ENCODE peak calls at places on chromosomes 11 and 22, in eight cellular contexts. L is upper lobe of left lung, D is fibroblast of lung, G is ovary, I is left ventricle myocardium inferior, R is heart left ventricle, Z is stomach, O is right lobe of liver. H is an unnamed sample.

GRCh38 chr11:46948378-46949131 is 12.0 kb downstream of the CSTPP1 start:
- DNase-seq in R (no peak), D (peak), G (no peak), Z (no peak), I (no peak), L (no peak), O (no peak), H (no peak)

GRCh38 chr22:46846154-46846831 is 83.8 kb downstream of the TBC1D22A start:
- DNase-seq in G (no peak), Z (no peak), R (no peak), O (no peak), L (no peak), D (peak), I (no peak), H (no peak)

GRCh38 chr22:39545310-39546063 is 12.9 kb upstream of the RPS19BP1 start:
- DNase-seq in G (no peak), R (no peak), I (no peak), Z (no peak), L (peak), D (no peak), O (no peak), H (peak)

GRCh38 chr11:71934213-71934612 is 5.4 kb downstream of the RNF121 start:
- DNase-seq in L (no peak), R (no peak), I (no peak), O (no peak), D (no peak), G (no peak), Z (no peak), H (no peak)

GRCh38 chr11:102600666-102601065 is 24.5 kb downstream of the MMP20 start:
- DNase-seq in Z (no peak), L (no peak), O (no peak), I (no peak), R (no peak), D (no peak), G (no peak), H (no peak)

GRCh38 chr11:81869337-81870065 is 864.2 kb downstream of the FAM181B start:
- DNase-seq in D (peak), Z (peak), L (no peak), I (no peak), G (no peak), R (no peak), O (no peak), H (no peak)

GRCh38 chr11:3133456-3134217 is 31.5 kb downstream of the OSBPL5 start:
- DNase-seq in L (peak), I (peak), R (peak), G (no peak), Z (no peak), O (peak), D (no peak), H (no peak)

GRCh38 chr11:44537679-44538078 is 27.8 kb upstream of the CD82 start:
- DNase-seq in D (no peak), L (no peak), O (no peak), G (no peak), I (no peak), Z (no peak), R (no peak), H (no peak)

GRCh38 chr11:58628446-58628845 is 6.0 kb downstream of the CNTF start:
- DNase-seq in L (no peak), G (no peak), Z (no peak), R (peak), I (peak), D (peak), O (no peak), H (no peak)

GRCh38 chr11:36300651-36301050 is 4.6 kb downstream of the PRR5L start:
- DNase-seq in G (peak), L (peak), D (peak), I (peak), R (peak), Z (peak), O (peak), H (peak)

GRCh38 chr11:64232182-64233018 is 2.0 kb upstream of the VEGFB start:
- DNase-seq in O (no peak), G (no peak), I (no peak), D (no peak), R (peak), L (peak), Z (no peak), H (peak)

GRCh38 chr11:74001822-74002286 is 7.0 kb downstream of the UCP3 start:
- DNase-seq in D (no peak), L (no peak), G (no peak), O (no peak), I (no peak), R (no peak), Z (no peak), H (no peak)

GRCh38 chr11:125428486-125429173 is 67.4 kb downstream of the FEZ1 start:
- DNase-seq in I (no peak), Z (no peak), D (no peak), L (no peak), O (no peak), G (no peak), R (no peak), H (no peak)

GRCh38 chr11:105230586-105230985 is 91.0 kb upstream of the CARD18 start:
- DNase-seq in L (no peak), D (no peak), I (no peak), Z (no peak), G (no peak), O (no peak), R (no peak), H (no peak)

GRCh38 chr11:117391181-117391580 is 63.5 kb downstream of the CEP164 start:
- DNase-seq in O (no peak), R (no peak), Z (no peak), G (no peak), L (no peak), D (no peak), I (no peak), H (no peak)

GRCh38 chr11:75792127-75792731 is 22.8 kb upstream of the UVRAG start:
- DNase-seq in D (no peak), I (no peak), R (no peak), G (no peak), Z (no peak), O (peak), L (no peak), H (no peak)

GRCh38 chr22:19998232-19998951 is 18.2 kb downstream of the ARVCF start:
- DNase-seq in O (no peak), R (no peak), L (peak), D (no peak), I (no peak), Z (no peak), G (no peak), H (no peak)

GRCh38 chr22:19996694-19997384 is 19.8 kb downstream of the ARVCF start:
- DNase-seq in O (no peak), G (no peak), I (no peak), Z (no peak), L (peak), R (no peak), D (no peak), H (no peak)

GRCh38 chr22:19995611-19996339 is 20.8 kb downstream of the ARVCF start:
- DNase-seq in G (no peak), O (no peak), R (no peak), D (peak), I (no peak), Z (no peak), L (peak), H (peak)

GRCh38 chr22:19998991-19999820 is 17.4 kb downstream of the ARVCF start:
- DNase-seq in I (no peak), L (peak), G (no peak), O (no peak), D (peak), Z (no peak), R (no peak), H (no peak)

GRCh38 chr22:19997561-19998231 is 18.9 kb downstream of the ARVCF start:
- DNase-seq in O (no peak), R (no peak), L (peak), Z (no peak), D (no peak), G (no peak), I (no peak), H (no peak)
- H3K4me3 ChIP-seq in O (no peak), R (no peak), L (no peak), Z (no peak), D (no peak), G (no peak), I (no peak), H (no peak)

GRCh38 chr22:45554040-45554406 is 51.3 kb downstream of the FBLN1 start:
- DNase-seq in O (no peak), I (no peak), L (no peak), Z (no peak), D (no peak), R (no peak), G (peak), H (no peak)
- TF ChIP-seq CTCF in O (peak), I (peak), L (no peak), Z (no peak), D (no peak), R (no peak), G (peak), H (no peak)

GRCh38 chr11:123301696-123302400 is 106.8 kb upstream of the CLMP start:
- DNase-seq in R (peak), D (peak), O (peak), I (peak), Z (peak), G (peak), L (peak), H (peak)

GRCh38 chr11:123302751-123303195 is 107.7 kb upstream of the CLMP start:
- DNase-seq in G (no peak), I (no peak), R (no peak), D (peak), Z (no peak), L (no peak), O (no peak), H (no peak)

GRCh38 chr11:123298488-123299447 is 103.7 kb upstream of the CLMP start:
- DNase-seq in R (no peak), G (no peak), Z (no peak), D (no peak), I (no peak), O (no peak), L (peak), H (no peak)

GRCh38 chr11:123299721-123300120 is 104.7 kb upstream of the CLMP start:
- DNase-seq in G (no peak), D (no peak), R (peak), L (no peak), I (peak), O (no peak), Z (no peak), H (no peak)

DNA sequence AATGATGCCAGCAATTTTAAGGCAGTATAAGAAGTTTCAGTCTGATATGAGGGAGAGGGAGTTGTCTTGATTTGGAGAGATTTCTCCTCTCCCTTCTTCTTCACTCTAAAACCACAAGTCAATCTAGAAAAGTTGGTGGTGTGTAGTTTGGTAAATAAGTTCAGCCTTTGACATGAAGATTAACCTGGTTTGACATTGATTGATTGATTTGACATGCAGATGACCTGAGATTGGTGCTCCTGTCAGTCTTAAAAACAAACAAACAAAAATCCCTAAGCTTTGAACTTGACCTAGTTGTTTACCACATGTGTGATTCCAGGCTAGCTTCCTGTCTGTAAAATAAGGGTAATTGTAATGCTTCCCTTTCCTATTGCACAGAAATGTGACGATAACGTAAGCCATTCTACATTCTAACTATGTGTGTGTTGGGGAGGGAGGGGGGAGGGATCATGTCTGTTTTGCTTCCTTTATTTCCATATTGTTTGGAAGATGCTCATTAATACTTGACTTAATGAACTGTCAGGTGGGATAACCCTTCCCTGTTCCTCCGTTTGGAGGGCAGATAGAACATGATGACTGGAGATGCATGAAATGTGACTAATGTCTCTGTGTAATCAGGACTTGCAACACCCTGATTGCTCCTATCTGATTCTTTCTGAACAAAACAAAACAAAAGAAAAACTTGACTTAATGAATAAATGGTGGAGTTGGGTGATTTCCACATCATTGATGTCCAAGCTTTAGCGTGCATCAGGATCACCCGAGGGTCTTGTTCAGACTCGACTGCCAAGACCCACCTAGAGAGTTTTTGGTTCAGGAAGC is 106.0 kb upstream of the CLMP start:
- DNase-seq in L (no peak), R (no peak), Z (no peak), G (no peak), O (no peak), I (no peak), D (peak), H (no peak)
- H3K4me3 ChIP-seq in L (peak), R (no peak), Z (peak), G (peak), O (no peak), I (peak), D (peak), H (peak)

DNA sequence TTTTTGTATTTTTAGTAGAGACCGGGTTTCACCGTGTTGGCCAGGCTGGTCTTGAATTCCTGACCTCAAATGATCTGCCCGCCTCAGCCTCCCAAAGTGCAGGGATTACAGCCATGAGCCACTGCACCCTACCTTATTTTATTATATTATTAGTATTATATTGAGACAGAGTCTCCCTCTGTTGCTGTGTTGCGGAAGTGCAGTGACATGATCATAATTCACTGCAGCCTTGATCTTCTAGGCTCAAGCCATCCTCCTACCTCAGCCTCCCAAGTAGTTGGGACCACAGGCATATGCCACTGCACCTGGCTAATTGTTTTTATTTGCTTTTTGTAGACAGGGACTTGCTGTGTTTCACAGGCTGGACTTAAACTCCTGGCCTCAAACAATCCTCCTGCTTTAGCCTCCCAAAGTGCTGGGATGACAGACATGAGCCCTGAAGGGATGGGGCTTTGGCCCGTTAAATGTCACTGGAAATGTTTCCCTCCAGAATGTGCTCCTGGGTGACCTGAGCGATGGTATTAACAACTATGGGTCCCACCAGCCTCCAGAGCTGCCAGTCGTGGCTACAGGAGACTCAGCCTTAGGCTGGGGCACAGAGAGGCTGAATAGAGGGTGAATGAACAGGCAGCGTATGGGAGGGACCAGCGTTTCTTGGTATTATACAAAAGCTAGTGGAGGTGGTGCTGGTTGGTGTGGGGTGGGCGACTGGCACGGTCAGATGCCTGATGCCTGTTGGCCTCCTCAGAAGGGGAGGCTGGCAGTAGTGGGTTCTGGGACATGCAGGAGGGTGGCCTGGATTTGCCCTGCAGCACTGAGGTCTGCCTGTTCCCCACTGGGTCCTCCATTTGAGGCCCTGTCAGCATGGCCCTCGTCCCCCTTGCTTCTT is 7.3 kb downstream of the TANGO2 start:
- DNase-seq in O (no peak), L (no peak), G (no peak), R (no peak), I (no peak), D (no peak), Z (no peak), H (no peak)
- TF ChIP-seq CTCF in O (peak), L (no peak), G (no peak), R (no peak), I (peak), D (peak), Z (no peak), H (no peak)

GRCh38 chr11:119322360-119322739 is 5.4 kb upstream of the MCAM start:
- DNase-seq in Z (no peak), O (no peak), G (no peak), I (no peak), R (no peak), L (no peak), D (no peak), H (no peak)

GRCh38 chr11:119319702-119320592 is 3.0 kb upstream of the MCAM start:
- DNase-seq in I (no peak), G (no peak), D (no peak), R (peak), Z (no peak), L (peak), O (no peak), H (no peak)

GRCh38 chr11:119319136-119319701 is 2.3 kb upstream of the MCAM start:
- DNase-seq in L (no peak), D (no peak), G (no peak), I (no peak), Z (no peak), O (no peak), R (peak), H (no peak)

GRCh38 chr11:119322921-119323531 is 6.1 kb upstream of the MCAM start:
- DNase-seq in I (no peak), L (peak), D (no peak), R (no peak), Z (no peak), G (no peak), O (no peak), H (no peak)

DNA sequence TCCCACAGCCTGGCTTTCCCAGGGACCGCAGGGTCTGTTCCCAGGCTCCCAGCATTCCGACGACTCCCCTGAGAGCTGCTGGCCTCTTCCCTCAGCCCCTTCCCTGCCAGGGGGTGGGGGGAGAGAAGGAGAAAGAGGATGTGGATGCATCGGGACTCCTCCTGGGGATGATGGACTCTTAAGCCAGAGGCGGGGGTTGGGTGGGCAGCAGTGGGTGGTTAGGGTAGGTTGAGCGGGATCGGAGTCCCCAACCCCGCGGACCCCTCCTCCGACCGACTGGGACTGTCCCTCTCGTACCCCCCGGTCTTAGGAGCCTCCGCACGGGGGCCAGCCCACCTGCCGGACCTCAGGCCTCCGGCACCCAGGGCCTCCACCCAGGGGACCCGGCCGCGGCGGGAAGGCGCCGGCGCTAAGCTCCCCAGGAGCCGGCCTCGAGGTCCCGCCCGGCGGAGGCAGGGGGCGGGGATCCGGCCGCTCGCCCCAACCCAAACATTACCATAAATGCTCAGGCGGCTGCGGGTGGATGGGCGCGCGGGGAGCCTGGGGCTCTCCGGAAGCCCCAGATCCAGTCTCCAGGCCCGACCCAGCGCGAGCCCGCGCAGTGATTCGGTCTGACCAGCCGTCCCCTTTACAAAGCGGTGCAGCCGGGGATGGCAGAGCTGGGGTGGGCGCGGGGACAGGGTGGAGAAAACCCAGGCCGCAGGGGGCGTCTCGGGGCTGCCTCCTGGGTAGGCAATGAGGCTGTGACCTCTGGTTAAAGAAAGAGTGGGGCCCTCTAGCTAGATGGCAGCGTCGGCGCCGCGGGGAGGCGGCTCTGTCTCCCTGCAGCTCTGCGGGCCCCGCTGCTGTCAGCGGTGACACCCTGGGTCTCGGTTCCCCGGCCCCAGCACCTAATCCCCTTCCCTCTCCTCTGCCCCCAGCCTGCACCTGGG is 3.9 kb upstream of the MCAM start:
- DNase-seq in O (peak), D (peak), R (peak), G (no peak), Z (peak), L (peak), I (peak), H (peak)
- H3K4me3 ChIP-seq in O (peak), D (no peak), R (peak), G (peak), Z (peak), L (peak), I (peak), H (peak)

GRCh38 chr22:37258005-37258790 is 14.1 kb upstream of the RAC2 start:
- DNase-seq in R (no peak), Z (no peak), G (no peak), D (no peak), I (no peak), L (no peak), O (peak), H (no peak)
- TF ChIP-seq CTCF in R (no peak), Z (no peak), G (no peak), D (no peak), I (no peak), L (no peak), O (no peak), H (no peak)

DNA sequence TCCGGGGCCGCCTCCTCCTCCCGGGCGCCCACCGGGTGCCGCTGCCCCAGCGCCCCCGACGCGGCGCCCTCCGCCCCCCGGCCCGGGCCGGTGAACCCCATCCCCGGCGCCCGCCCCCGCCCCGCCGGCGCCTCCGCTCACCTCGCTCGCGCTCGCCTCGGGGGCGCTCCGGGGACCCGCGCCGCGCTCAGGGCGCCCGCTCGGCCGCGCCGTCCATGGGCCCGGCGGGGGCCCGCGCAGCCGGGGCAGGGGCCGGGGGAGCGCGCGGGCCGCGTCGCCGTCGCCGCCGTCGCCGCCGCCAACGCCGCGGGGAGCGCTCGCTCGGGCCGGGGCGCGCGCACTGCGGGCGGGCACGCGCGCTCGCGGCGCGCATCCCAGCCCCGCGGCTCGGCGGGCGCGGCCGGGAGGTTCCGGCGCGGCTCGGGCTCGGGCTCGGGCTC is 291 bp downstream of the DUSP8 start:
- DNase-seq in Z (no peak), R (no peak), O (peak), I (no peak), G (no peak), L (no peak), D (no peak), H (peak)
- H3K4me3 ChIP-seq in Z (peak), R (peak), O (peak), I (peak), G (peak), L (peak), D (no peak), H (peak)